ENCODE peak calls at places on chromosomes 1 and 21, in nine cellular contexts. One of them, this sample, is unnamed.
A peak's percentile ranks its signal among the peaks of the same experiment; 100 is the strongest.

GRCh38 chr21:14206222-14206621 is 4.5 kb downstream of the LIPI start:
- DNase-seq in T follicular helper cell: no peak
- DNase-seq in BE2C: no peak
- DNase-seq in Right ventricle myocardium superior: no peak
- DNase-seq in suprapubic skin: no peak
- DNase-seq in CD4-positive, CD25-positive, alpha-beta regulatory T cell: no peak
- DNase-seq in activated CD4-positive, CD25-positive, alpha-beta regulatory T cell treated with anti-CD3 and anti-CD28 coated beads, Interleukin-2, amount 50 U/mL, for 72 hours: no peak
- DNase-seq in pons: no peak
- DNase-seq in activated T-cell treated with anti-CD3 and anti-CD28 coated beads for 4 hours: no peak
- DNase-seq in this sample: no peak

GRCh38 chr1:55055084-55055882 is 15.9 kb downstream of the PCSK9 start:
- DNase-seq in T follicular helper cell: no peak
- DNase-seq in BE2C: no peak
- DNase-seq in Right ventricle myocardium superior: no peak
- DNase-seq in suprapubic skin: peak; percentile 56
- DNase-seq in CD4-positive, CD25-positive, alpha-beta regulatory T cell: no peak
- DNase-seq in activated CD4-positive, CD25-positive, alpha-beta regulatory T cell treated with anti-CD3 and anti-CD28 coated beads, Interleukin-2, amount 50 U/mL, for 72 hours: peak; percentile 25
- DNase-seq in pons: peak; percentile 28
- DNase-seq in activated T-cell treated with anti-CD3 and anti-CD28 coated beads for 4 hours: no peak
- DNase-seq in this sample: no peak

GRCh38 chr21:37566790-37567725 is 200.5 kb downstream of the DYRK1A start:
- DNase-seq in T follicular helper cell: no peak
- DNase-seq in BE2C: no peak
- DNase-seq in Right ventricle myocardium superior: no peak
- DNase-seq in suprapubic skin: no peak
- DNase-seq in CD4-positive, CD25-positive, alpha-beta regulatory T cell: no peak
- DNase-seq in activated CD4-positive, CD25-positive, alpha-beta regulatory T cell treated with anti-CD3 and anti-CD28 coated beads, Interleukin-2, amount 50 U/mL, for 72 hours: no peak
- DNase-seq in pons: no peak
- DNase-seq in activated T-cell treated with anti-CD3 and anti-CD28 coated beads for 4 hours: no peak
- DNase-seq in this sample: no peak

GRCh38 chr1:205528446-205528886 is 24.0 kb downstream of the CDK18 start:
- DNase-seq in T follicular helper cell: no peak
- DNase-seq in BE2C: no peak
- DNase-seq in Right ventricle myocardium superior: no peak
- DNase-seq in suprapubic skin: no peak
- DNase-seq in CD4-positive, CD25-positive, alpha-beta regulatory T cell: no peak
- DNase-seq in activated CD4-positive, CD25-positive, alpha-beta regulatory T cell treated with anti-CD3 and anti-CD28 coated beads, Interleukin-2, amount 50 U/mL, for 72 hours: no peak
- DNase-seq in pons: peak; percentile 25
- DNase-seq in activated T-cell treated with anti-CD3 and anti-CD28 coated beads for 4 hours: no peak
- DNase-seq in this sample: no peak

GRCh38 chr1:68812295-68812694 is 315.4 kb upstream of the DEPDC1 start:
- DNase-seq in T follicular helper cell: no peak
- DNase-seq in BE2C: no peak
- DNase-seq in Right ventricle myocardium superior: no peak
- DNase-seq in suprapubic skin: no peak
- DNase-seq in CD4-positive, CD25-positive, alpha-beta regulatory T cell: no peak
- DNase-seq in activated CD4-positive, CD25-positive, alpha-beta regulatory T cell treated with anti-CD3 and anti-CD28 coated beads, Interleukin-2, amount 50 U/mL, for 72 hours: no peak
- DNase-seq in pons: peak; percentile 5
- DNase-seq in activated T-cell treated with anti-CD3 and anti-CD28 coated beads for 4 hours: no peak
- DNase-seq in this sample: no peak

GRCh38 chr1:10663668-10664035 is 132.8 kb downstream of the CASZ1 start:
- DNase-seq in T follicular helper cell: no peak
- DNase-seq in BE2C: peak; percentile 81
- DNase-seq in Right ventricle myocardium superior: peak; percentile 78
- DNase-seq in suprapubic skin: no peak
- DNase-seq in CD4-positive, CD25-positive, alpha-beta regulatory T cell: no peak
- DNase-seq in activated CD4-positive, CD25-positive, alpha-beta regulatory T cell treated with anti-CD3 and anti-CD28 coated beads, Interleukin-2, amount 50 U/mL, for 72 hours: no peak
- DNase-seq in pons: peak; percentile 17
- DNase-seq in activated T-cell treated with anti-CD3 and anti-CD28 coated beads for 4 hours: no peak
- DNase-seq in this sample: no peak

GRCh38 chr1:170634293-170634692 is 29.6 kb upstream of the PRRX1 start:
- DNase-seq in T follicular helper cell: no peak
- DNase-seq in BE2C: no peak
- DNase-seq in Right ventricle myocardium superior: no peak
- DNase-seq in suprapubic skin: no peak
- DNase-seq in CD4-positive, CD25-positive, alpha-beta regulatory T cell: no peak
- DNase-seq in activated CD4-positive, CD25-positive, alpha-beta regulatory T cell treated with anti-CD3 and anti-CD28 coated beads, Interleukin-2, amount 50 U/mL, for 72 hours: no peak
- DNase-seq in pons: no peak
- DNase-seq in activated T-cell treated with anti-CD3 and anti-CD28 coated beads for 4 hours: no peak
- DNase-seq in this sample: peak; percentile 11

GRCh38 chr1:91555074-91555730 is 54.6 kb downstream of the CDC7 start:
- DNase-seq in T follicular helper cell: no peak
- DNase-seq in BE2C: no peak
- DNase-seq in Right ventricle myocardium superior: no peak
- DNase-seq in suprapubic skin: no peak
- DNase-seq in CD4-positive, CD25-positive, alpha-beta regulatory T cell: no peak
- DNase-seq in activated CD4-positive, CD25-positive, alpha-beta regulatory T cell treated with anti-CD3 and anti-CD28 coated beads, Interleukin-2, amount 50 U/mL, for 72 hours: no peak
- DNase-seq in pons: no peak
- DNase-seq in activated T-cell treated with anti-CD3 and anti-CD28 coated beads for 4 hours: no peak
- DNase-seq in this sample: peak; percentile 38

GRCh38 chr1:203289281-203289981 is 15.9 kb upstream of the BTG2 start:
- DNase-seq in T follicular helper cell: peak; percentile 85
- DNase-seq in BE2C: no peak
- DNase-seq in Right ventricle myocardium superior: peak; percentile 61
- DNase-seq in suprapubic skin: no peak
- DNase-seq in CD4-positive, CD25-positive, alpha-beta regulatory T cell: peak; percentile 90
- DNase-seq in activated CD4-positive, CD25-positive, alpha-beta regulatory T cell treated with anti-CD3 and anti-CD28 coated beads, Interleukin-2, amount 50 U/mL, for 72 hours: peak; percentile 84
- DNase-seq in pons: peak; percentile 78
- DNase-seq in activated T-cell treated with anti-CD3 and anti-CD28 coated beads for 4 hours: peak; percentile 84
- DNase-seq in this sample: no peak

GRCh38 chr1:153548722-153549695 is at the start of gene S100A3:
- DNase-seq in T follicular helper cell: no peak
- DNase-seq in BE2C: peak; percentile 64
- DNase-seq in Right ventricle myocardium superior: peak; percentile 75
- DNase-seq in suprapubic skin: no peak
- DNase-seq in CD4-positive, CD25-positive, alpha-beta regulatory T cell: no peak
- DNase-seq in activated CD4-positive, CD25-positive, alpha-beta regulatory T cell treated with anti-CD3 and anti-CD28 coated beads, Interleukin-2, amount 50 U/mL, for 72 hours: peak; percentile 24
- DNase-seq in pons: no peak
- DNase-seq in activated T-cell treated with anti-CD3 and anti-CD28 coated beads for 4 hours: no peak
- DNase-seq in this sample: peak; percentile 83

GRCh38 chr1:205577874-205578658 is 53.7 kb downstream of the ELK4 start:
- DNase-seq in T follicular helper cell: no peak
- DNase-seq in BE2C: no peak
- DNase-seq in Right ventricle myocardium superior: no peak
- DNase-seq in suprapubic skin: peak; percentile 28
- DNase-seq in CD4-positive, CD25-positive, alpha-beta regulatory T cell: no peak
- DNase-seq in activated CD4-positive, CD25-positive, alpha-beta regulatory T cell treated with anti-CD3 and anti-CD28 coated beads, Interleukin-2, amount 50 U/mL, for 72 hours: no peak
- DNase-seq in pons: no peak
- DNase-seq in activated T-cell treated with anti-CD3 and anti-CD28 coated beads for 4 hours: no peak
- DNase-seq in this sample: no peak

GRCh38 chr1:85278853-85279314 is 2.5 kb upstream of the BCL10 start:
- DNase-seq in T follicular helper cell: no peak
- DNase-seq in BE2C: no peak
- DNase-seq in Right ventricle myocardium superior: no peak
- DNase-seq in suprapubic skin: no peak
- DNase-seq in CD4-positive, CD25-positive, alpha-beta regulatory T cell: no peak
- DNase-seq in activated CD4-positive, CD25-positive, alpha-beta regulatory T cell treated with anti-CD3 and anti-CD28 coated beads, Interleukin-2, amount 50 U/mL, for 72 hours: no peak
- DNase-seq in pons: peak; percentile 31
- DNase-seq in activated T-cell treated with anti-CD3 and anti-CD28 coated beads for 4 hours: peak; percentile 55
- DNase-seq in this sample: peak; percentile 96

GRCh38 chr1:206924549-206925115 is 2.9 kb upstream of the FCMR start:
- DNase-seq in T follicular helper cell: no peak
- DNase-seq in BE2C: no peak
- DNase-seq in Right ventricle myocardium superior: no peak
- DNase-seq in suprapubic skin: no peak
- DNase-seq in CD4-positive, CD25-positive, alpha-beta regulatory T cell: no peak
- DNase-seq in activated CD4-positive, CD25-positive, alpha-beta regulatory T cell treated with anti-CD3 and anti-CD28 coated beads, Interleukin-2, amount 50 U/mL, for 72 hours: no peak
- DNase-seq in pons: no peak
- DNase-seq in activated T-cell treated with anti-CD3 and anti-CD28 coated beads for 4 hours: no peak
- DNase-seq in this sample: no peak

GRCh38 chr1:160748877-160749269 is 9.8 kb downstream of the SLAMF7 start:
- DNase-seq in T follicular helper cell: no peak
- DNase-seq in BE2C: no peak
- DNase-seq in Right ventricle myocardium superior: no peak
- DNase-seq in suprapubic skin: no peak
- DNase-seq in CD4-positive, CD25-positive, alpha-beta regulatory T cell: no peak
- DNase-seq in activated CD4-positive, CD25-positive, alpha-beta regulatory T cell treated with anti-CD3 and anti-CD28 coated beads, Interleukin-2, amount 50 U/mL, for 72 hours: no peak
- DNase-seq in pons: no peak
- DNase-seq in activated T-cell treated with anti-CD3 and anti-CD28 coated beads for 4 hours: no peak
- DNase-seq in this sample: peak; percentile 78

GRCh38 chr1:48693674-48694347 is 82.9 kb downstream of the BEND5 start:
- DNase-seq in T follicular helper cell: no peak
- DNase-seq in BE2C: no peak
- DNase-seq in Right ventricle myocardium superior: no peak
- DNase-seq in suprapubic skin: no peak
- DNase-seq in CD4-positive, CD25-positive, alpha-beta regulatory T cell: no peak
- DNase-seq in activated CD4-positive, CD25-positive, alpha-beta regulatory T cell treated with anti-CD3 and anti-CD28 coated beads, Interleukin-2, amount 50 U/mL, for 72 hours: no peak
- DNase-seq in pons: no peak
- DNase-seq in activated T-cell treated with anti-CD3 and anti-CD28 coated beads for 4 hours: no peak
- DNase-seq in this sample: peak; percentile 30

GRCh38 chr1:230894664-230895063 is 26.3 kb upstream of the C1orf198 start:
- DNase-seq in T follicular helper cell: no peak
- DNase-seq in BE2C: no peak
- DNase-seq in Right ventricle myocardium superior: no peak
- DNase-seq in suprapubic skin: no peak
- DNase-seq in CD4-positive, CD25-positive, alpha-beta regulatory T cell: no peak
- DNase-seq in activated CD4-positive, CD25-positive, alpha-beta regulatory T cell treated with anti-CD3 and anti-CD28 coated beads, Interleukin-2, amount 50 U/mL, for 72 hours: no peak
- DNase-seq in pons: no peak
- DNase-seq in activated T-cell treated with anti-CD3 and anti-CD28 coated beads for 4 hours: no peak
- DNase-seq in this sample: no peak

GRCh38 chr1:53686371-53687267 is 52.3 kb downstream of the GLIS1 start:
- DNase-seq in T follicular helper cell: no peak
- DNase-seq in BE2C: no peak
- DNase-seq in Right ventricle myocardium superior: no peak
- DNase-seq in suprapubic skin: no peak
- DNase-seq in CD4-positive, CD25-positive, alpha-beta regulatory T cell: no peak
- DNase-seq in activated CD4-positive, CD25-positive, alpha-beta regulatory T cell treated with anti-CD3 and anti-CD28 coated beads, Interleukin-2, amount 50 U/mL, for 72 hours: no peak
- DNase-seq in pons: no peak
- DNase-seq in activated T-cell treated with anti-CD3 and anti-CD28 coated beads for 4 hours: no peak
- DNase-seq in this sample: no peak

GRCh38 chr1:225044258-225044657 is 114.8 kb downstream of the DNAH14 start:
- DNase-seq in T follicular helper cell: no peak
- DNase-seq in BE2C: no peak
- DNase-seq in Right ventricle myocardium superior: no peak
- DNase-seq in suprapubic skin: no peak
- DNase-seq in CD4-positive, CD25-positive, alpha-beta regulatory T cell: no peak
- DNase-seq in activated CD4-positive, CD25-positive, alpha-beta regulatory T cell treated with anti-CD3 and anti-CD28 coated beads, Interleukin-2, amount 50 U/mL, for 72 hours: no peak
- DNase-seq in pons: no peak
- DNase-seq in activated T-cell treated with anti-CD3 and anti-CD28 coated beads for 4 hours: no peak
- DNase-seq in this sample: no peak

GRCh38 chr21:27371688-27372331 is 404.9 kb upstream of the ADAMTS5 start:
- DNase-seq in T follicular helper cell: no peak
- DNase-seq in BE2C: no peak
- DNase-seq in Right ventricle myocardium superior: no peak
- DNase-seq in suprapubic skin: no peak
- DNase-seq in CD4-positive, CD25-positive, alpha-beta regulatory T cell: no peak
- DNase-seq in activated CD4-positive, CD25-positive, alpha-beta regulatory T cell treated with anti-CD3 and anti-CD28 coated beads, Interleukin-2, amount 50 U/mL, for 72 hours: no peak
- DNase-seq in pons: no peak
- DNase-seq in activated T-cell treated with anti-CD3 and anti-CD28 coated beads for 4 hours: no peak
- DNase-seq in this sample: no peak

GRCh38 chr1:20634594-20635084 is 1.4 kb downstream of the PINK1 start:
- DNase-seq in T follicular helper cell: no peak
- DNase-seq in BE2C: no peak
- DNase-seq in Right ventricle myocardium superior: peak; percentile 63
- DNase-seq in suprapubic skin: no peak
- DNase-seq in CD4-positive, CD25-positive, alpha-beta regulatory T cell: peak; percentile 13
- DNase-seq in activated CD4-positive, CD25-positive, alpha-beta regulatory T cell treated with anti-CD3 and anti-CD28 coated beads, Interleukin-2, amount 50 U/mL, for 72 hours: no peak
- DNase-seq in pons: no peak
- DNase-seq in activated T-cell treated with anti-CD3 and anti-CD28 coated beads for 4 hours: no peak
- DNase-seq in this sample: peak; percentile 71

GRCh38 chr1:36787312-36787711 is 247.0 kb downstream of the GRIK3 start:
- DNase-seq in T follicular helper cell: no peak
- DNase-seq in BE2C: peak; percentile 30
- DNase-seq in Right ventricle myocardium superior: no peak
- DNase-seq in suprapubic skin: no peak
- DNase-seq in CD4-positive, CD25-positive, alpha-beta regulatory T cell: no peak
- DNase-seq in activated CD4-positive, CD25-positive, alpha-beta regulatory T cell treated with anti-CD3 and anti-CD28 coated beads, Interleukin-2, amount 50 U/mL, for 72 hours: no peak
- DNase-seq in pons: no peak
- DNase-seq in activated T-cell treated with anti-CD3 and anti-CD28 coated beads for 4 hours: no peak
- DNase-seq in this sample: no peak

GRCh38 chr1:53467391-53467790 is 8.2 kb downstream of the DMRTB1 start:
- DNase-seq in T follicular helper cell: no peak
- DNase-seq in BE2C: no peak
- DNase-seq in Right ventricle myocardium superior: no peak
- DNase-seq in suprapubic skin: peak; percentile 4
- DNase-seq in CD4-positive, CD25-positive, alpha-beta regulatory T cell: no peak
- DNase-seq in activated CD4-positive, CD25-positive, alpha-beta regulatory T cell treated with anti-CD3 and anti-CD28 coated beads, Interleukin-2, amount 50 U/mL, for 72 hours: no peak
- DNase-seq in pons: no peak
- DNase-seq in activated T-cell treated with anti-CD3 and anti-CD28 coated beads for 4 hours: no peak
- DNase-seq in this sample: no peak

GRCh38 chr1:150376110-150376509 is 12.2 kb downstream of the RPRD2 start:
- DNase-seq in T follicular helper cell: no peak
- DNase-seq in BE2C: no peak
- DNase-seq in Right ventricle myocardium superior: no peak
- DNase-seq in suprapubic skin: no peak
- DNase-seq in CD4-positive, CD25-positive, alpha-beta regulatory T cell: no peak
- DNase-seq in activated CD4-positive, CD25-positive, alpha-beta regulatory T cell treated with anti-CD3 and anti-CD28 coated beads, Interleukin-2, amount 50 U/mL, for 72 hours: no peak
- DNase-seq in pons: no peak
- DNase-seq in activated T-cell treated with anti-CD3 and anti-CD28 coated beads for 4 hours: no peak
- DNase-seq in this sample: no peak